ENCODE peak calls at places on chromosomes 4 and X, in nine cellular contexts. L, Y, T, I, F, K, E, B and J are unnamed samples.

GRCh38 chr4:2486981-2487380 is 18.1 kb downstream of the RNF4 start:
- DNase-seq in B (no peak), K (no peak), L (no peak), E (no peak), Y (no peak), F (no peak), I (no peak), T (no peak), J (no peak)

GRCh38 chr4:108527729-108528128 is 92.6 kb upstream of the RPL34 start:
- DNase-seq in B (no peak), K (no peak), T (no peak), I (no peak), L (no peak), Y (peak), F (no peak), E (peak), J (no peak)

GRCh38 chr4:85953651-85954018 is 406.2 kb downstream of the MAPK10 start:
- DNase-seq in T (peak), E (no peak), K (no peak), I (no peak), F (peak), L (no peak), B (no peak), Y (no peak), J (no peak)

GRCh38 chrX:130637591-130637990 is 235.8 kb downstream of the RBMX2 start:
- DNase-seq in Y (no peak), E (no peak), F (no peak), K (no peak), B (no peak), I (no peak), T (no peak), L (no peak), J (no peak)

GRCh38 chr4:119623025-119623424 is 5.6 kb downstream of the PDE5A start:
- DNase-seq in K (no peak), L (no peak), E (no peak), F (peak), T (peak), B (no peak), I (no peak), Y (no peak), J (no peak)

GRCh38 chrX:128691872-128692271 is 639.7 kb upstream of the ACTRT1 start:
- DNase-seq in B (no peak), T (no peak), I (no peak), E (no peak), F (peak), L (no peak), Y (no peak), K (no peak), J (no peak)

GRCh38 chr4:153509724-153510123 is 43.6 kb downstream of the TMEM131L start:
- DNase-seq in I (no peak), L (no peak), E (no peak), T (no peak), Y (peak), F (peak), B (no peak), K (no peak), J (no peak)

GRCh38 chr4:94076498-94076897 is 131.2 kb upstream of the SMARCAD1 start:
- DNase-seq in E (no peak), T (no peak), F (no peak), Y (no peak), I (no peak), K (no peak), B (no peak), L (no peak), J (no peak)

GRCh38 chr4:71426381-71427042 is 87.7 kb downstream of the SLC4A4 start:
- DNase-seq in K (no peak), B (no peak), I (no peak), E (no peak), T (no peak), F (peak), L (no peak), Y (no peak), J (no peak)